ENCODE peak calls at places on chromosomes 13 and 19, in eight cellular contexts. N, D, Q, S, L, T, U and H are unnamed samples.

GRCh38 chr19:2877398-2878331 is 10.5 kb downstream of the ZNF556 start:
- DNase-seq in N (no peak), D (no peak), Q (no peak), S (no peak), L (no peak), T (no peak), U (no peak), H (no peak)

GRCh38 chr13:35984776-35985453 is 146.3 kb downstream of the DCLK1 start:
- DNase-seq in N (no peak), D (no peak), Q (no peak), S (no peak), L (peak; percentile 85), T (no peak), U (no peak), H (peak; percentile 78)

GRCh38 chr19:3262362-3262761 is 37.9 kb downstream of the CELF5 start:
- DNase-seq in N (no peak), D (no peak), Q (no peak), S (no peak), L (no peak), T (no peak), U (no peak), H (no peak)

GRCh38 chr13:73714522-73714921 is 419.7 kb downstream of the KLF12 start:
- DNase-seq in N (no peak), D (no peak), Q (no peak), S (no peak), L (no peak), T (no peak), U (no peak), H (no peak)

GRCh38 chr13:50130686-50131051 is 115.4 kb downstream of the KCNRG start:
- DNase-seq in N (no peak), D (no peak), Q (peak; percentile 29), S (peak; percentile 84), L (peak; percentile 75), T (no peak), U (no peak), H (peak; percentile 44)

GRCh38 chr13:51803422-51804294 is at the start of gene DHRS12:
- DNase-seq in N (peak; percentile 97), D (peak; percentile 93), Q (peak; percentile 94), S (peak; percentile 98), L (peak; percentile 94), T (peak; percentile 97), U (no peak), H (peak; percentile 89)

GRCh38 chr13:41827507-41828213 is 133.2 kb downstream of the VWA8 start:
- DNase-seq in N (no peak), D (no peak), Q (no peak), S (no peak), L (no peak), T (no peak), U (no peak), H (no peak)

GRCh38 chr19:15253076-15253475 is 20.8 kb upstream of the EPHX3 start:
- DNase-seq in N (no peak), D (no peak), Q (no peak), S (no peak), L (no peak), T (no peak), U (no peak), H (no peak)

GRCh38 chr19:35362261-35363000 is 4.2 kb downstream of the FFAR3 start:
- DNase-seq in N (peak; percentile 53), D (peak; percentile 17), Q (no peak), S (peak; percentile 18), L (no peak), T (no peak), U (peak; percentile 70), H (no peak)

GRCh38 chr13:46756977-46757376 is 40.0 kb downstream of the ESD start:
- DNase-seq in N (no peak), D (no peak), Q (no peak), S (no peak), L (no peak), T (no peak), U (no peak), H (no peak)

GRCh38 chr13:90800082-90800746 is 547.3 kb upstream of the MIR17HG start:
- DNase-seq in N (no peak), D (no peak), Q (peak; percentile 25), S (peak; percentile 79), L (peak; percentile 59), T (no peak), U (no peak), H (no peak)

GRCh38 chr19:58372311-58373133 is 8.3 kb downstream of the ZNF837 start:
- DNase-seq in N (no peak), D (no peak), Q (no peak), S (peak; percentile 52), L (no peak), T (no peak), U (no peak), H (peak; percentile 64)

GRCh38 chr19:51514866-51515481 is 13.4 kb upstream of the SIGLEC12 start:
- DNase-seq in N (no peak), D (no peak), Q (no peak), S (no peak), L (peak; percentile 51), T (no peak), U (no peak), H (peak; percentile 82)

GRCh38 chr19:33175886-33176669 is 18.1 kb upstream of the LRP3 start:
- DNase-seq in N (no peak), D (no peak), Q (no peak), S (peak; percentile 82), L (peak; percentile 75), T (no peak), U (no peak), H (no peak)

GRCh38 chr13:28325022-28325421 is 169.9 kb downstream of the FLT1 start:
- DNase-seq in N (no peak), D (no peak), Q (no peak), S (no peak), L (no peak), T (no peak), U (no peak), H (no peak)

GRCh38 chr19:49691243-49692101 is 556 bp downstream of the CPT1C start:
- DNase-seq in N (peak; percentile 79), D (no peak), Q (no peak), S (no peak), L (peak; percentile 91), T (no peak), U (no peak), H (peak; percentile 90)

GRCh38 chr13:37869756-37870488 is at the start of gene TRPC4:
- DNase-seq in N (no peak), D (peak; percentile 31), Q (peak; percentile 20), S (peak; percentile 67), L (peak; percentile 33), T (peak; percentile 77), U (no peak), H (peak; percentile 84)

GRCh38 chr19:18848860-18849661 is 17.3 kb downstream of the UPF1 start:
- DNase-seq in N (peak; percentile 74), D (no peak), Q (peak; percentile 49), S (peak; percentile 89), L (peak; percentile 70), T (peak; percentile 86), U (no peak), H (no peak)
- H3K4me3 ChIP-seq in N (no peak overlapping the region), D (no peak overlapping the region), Q (no peak overlapping the region), S (peak overlapping the region; percentile 7), L (no peak overlapping the region), T (no peak overlapping the region), U (no peak overlapping the region), H (no peak overlapping the region)

GRCh38 chr19:47006496-47006895 is 13.1 kb upstream of the NPAS1 start:
- DNase-seq in N (no peak), D (no peak), Q (no peak), S (no peak), L (no peak), T (no peak), U (no peak), H (peak; percentile 38)
- TF ChIP-seq POLR2AphosphoS5 in N (no peak), D (no peak), Q (no peak), S (no peak), L (no peak), T (no peak), U (no peak), H (no peak)

DNA sequence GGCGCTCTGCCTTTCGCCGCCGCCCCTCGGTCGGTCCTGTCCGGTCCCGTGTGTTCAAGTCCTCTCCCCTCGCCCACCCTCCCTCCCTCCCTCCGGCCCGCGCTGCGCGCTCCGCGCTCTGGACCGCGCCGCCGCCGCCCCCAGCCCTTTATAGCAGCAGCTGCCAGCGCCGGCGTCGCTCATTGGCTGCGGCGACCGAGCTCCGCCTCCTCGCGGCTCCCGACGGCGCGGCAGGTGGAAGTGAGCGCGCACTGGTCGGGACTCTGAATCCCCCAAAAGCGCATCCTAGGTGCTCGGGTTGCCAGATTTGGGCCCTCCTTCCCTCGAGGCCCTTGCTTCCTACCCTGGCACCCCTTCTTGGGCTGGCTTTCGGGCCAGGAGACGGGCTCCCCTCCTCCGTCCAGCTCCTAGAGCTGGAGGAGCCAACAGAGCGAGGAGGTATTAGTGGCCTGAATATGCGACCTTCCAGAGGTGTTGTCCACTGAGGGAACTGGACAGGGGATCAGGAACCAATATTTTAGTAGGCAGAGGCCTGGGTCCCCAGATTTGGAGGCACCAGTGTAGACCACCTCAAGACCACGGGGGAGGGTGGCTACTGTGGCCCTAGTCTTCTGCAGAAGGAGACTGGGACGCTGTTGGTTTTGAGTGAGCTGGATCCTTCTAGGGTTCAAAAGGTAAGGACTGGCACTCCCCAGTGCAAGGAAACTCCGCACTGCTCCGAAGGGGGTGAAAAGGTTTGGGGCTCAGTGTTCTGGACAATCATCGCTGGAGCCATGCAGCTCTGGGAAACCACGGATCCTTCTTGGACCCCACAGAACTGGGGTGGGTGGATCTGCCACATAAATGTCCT is at the start of gene ELAVL3:
- DNase-seq in N (no peak), D (no peak), Q (no peak), S (no peak), L (peak; percentile 91), T (no peak), U (no peak), H (peak; percentile 76)
- H3K4me3 ChIP-seq in N (peak within 1 kb of the TSS; percentile 37), D (peak within 1 kb of the TSS; percentile 24), Q (no peak within 1 kb of the TSS), S (peak within 1 kb of the TSS; percentile 38), L (peak within 1 kb of the TSS; percentile 54), T (peak within 1 kb of the TSS; percentile 40), U (peak within 1 kb of the TSS; percentile 29), H (peak within 1 kb of the TSS; percentile 61)

GRCh38 chr13:40676007-40676406 is 9.6 kb upstream of the FOXO1 start:
- DNase-seq in N (no peak), D (no peak), Q (no peak), S (no peak), L (no peak), T (no peak), U (no peak), H (no peak)

GRCh38 chr13:40679586-40679985 is 13.1 kb upstream of the FOXO1 start:
- DNase-seq in N (no peak), D (no peak), Q (no peak), S (no peak), L (no peak), T (no peak), U (no peak), H (peak; percentile 47)

GRCh38 chr13:40673414-40673813 is 7.0 kb upstream of the FOXO1 start:
- DNase-seq in N (no peak), D (no peak), Q (no peak), S (no peak), L (no peak), T (no peak), U (no peak), H (no peak)

GRCh38 chr13:40680659-40681323 is 14.3 kb upstream of the FOXO1 start:
- DNase-seq in N (no peak), D (no peak), Q (no peak), S (no peak), L (no peak), T (no peak), U (no peak), H (peak; percentile 78)

DNA sequence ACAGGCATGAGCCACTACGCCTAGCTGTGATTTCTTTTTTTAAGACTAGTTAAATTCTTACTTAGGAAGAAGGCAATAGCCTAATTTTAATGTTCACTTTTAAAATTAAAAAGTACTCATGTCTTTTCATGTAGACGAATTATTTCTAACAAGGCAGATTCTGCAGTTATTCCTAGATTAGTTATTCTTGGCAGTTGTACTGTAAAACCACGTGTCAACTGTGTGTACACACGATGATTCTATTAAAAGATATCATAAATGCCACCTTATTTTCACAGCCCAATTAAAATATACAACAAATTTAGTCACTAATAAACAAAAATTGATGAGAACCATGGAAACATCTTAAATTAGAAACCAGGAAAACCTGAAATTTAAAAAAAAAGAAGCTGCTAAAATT is 10.6 kb upstream of the FOXO1 start:
- DNase-seq in N (no peak), D (no peak), Q (no peak), S (no peak), L (no peak), T (no peak), U (no peak), H (no peak)
- TF ChIP-seq POLR2AphosphoS5 in N (no peak), D (no peak), Q (no peak), S (no peak), L (no peak), T (no peak), U (no peak), H (no peak)